ENCODE peak calls at places on chromosomes 3 and 15, in nine cellular contexts. R, G, O, T, E, P, I, Z and C are unnamed samples.

GRCh38 chr15:95929232-95929846 is 401.2 kb upstream of the NR2F2 start:
- DNase-seq in R (no peak), G (no peak), O (no peak), T (no peak), E (peak; percentile 86), P (no peak), I (no peak), Z (no peak), C (no peak)

GRCh38 chr3:141979050-141979671 is 102.7 kb downstream of the ATP1B3 start:
- DNase-seq in R (no peak), G (no peak), O (no peak), T (no peak), E (no peak), P (no peak), I (no peak), Z (peak; percentile 59), C (no peak)

GRCh38 chr3:149442845-149443544 is 31.5 kb upstream of the TM4SF4 start:
- DNase-seq in R (no peak), G (no peak), O (no peak), T (no peak), E (no peak), P (no peak), I (no peak), Z (peak; percentile 85), C (no peak)

GRCh38 chr3:30548605-30549004 is 57.8 kb upstream of the TGFBR2 start:
- DNase-seq in R (no peak), G (no peak), O (no peak), T (no peak), E (peak; percentile 51), P (no peak), I (peak; percentile 84), Z (no peak), C (no peak)

GRCh38 chr15:51377038-51377761 is 35.7 kb downstream of the GLDN start:
- DNase-seq in R (no peak), G (peak; percentile 50), O (no peak), T (no peak), E (no peak), P (no peak), I (no peak), Z (peak; percentile 34), C (no peak)

GRCh38 chr3:127078626-127079025 is 95.7 kb downstream of the PLXNA1 start:
- DNase-seq in R (no peak), G (no peak), O (no peak), T (no peak), E (no peak), P (peak; percentile 28), I (no peak), Z (no peak), C (no peak)

GRCh38 chr3:171654809-171655208 is 155.5 kb downstream of the PLD1 start:
- DNase-seq in R (no peak), G (peak; percentile 89), O (no peak), T (peak; percentile 40), E (no peak), P (peak; percentile 81), I (no peak), Z (no peak), C (no peak)

GRCh38 chr3:98406034-98406433 is 15.6 kb downstream of the OR5K3 start:
- DNase-seq in R (no peak), G (no peak), O (no peak), T (no peak), E (no peak), P (no peak), I (no peak), Z (no peak), C (no peak)

GRCh38 chr3:10283638-10284037 is 9.1 kb downstream of the GHRL start:
- DNase-seq in R (no peak), G (peak; percentile 68), O (no peak), T (no peak), E (no peak), P (no peak), I (no peak), Z (no peak), C (no peak)

GRCh38 chr3:140823106-140823505 is 118.5 kb upstream of the SLC25A36 start:
- DNase-seq in R (no peak), G (no peak), O (no peak), T (no peak), E (no peak), P (no peak), I (no peak), Z (no peak), C (no peak)

GRCh38 chr15:57510647-57511046 is 81.1 kb upstream of the MYZAP start:
- DNase-seq in R (no peak), G (no peak), O (no peak), T (peak; percentile 48), E (no peak), P (no peak), I (no peak), Z (peak; percentile 83), C (no peak)

GRCh38 chr15:41648097-41648496 is 12.1 kb upstream of the MGA start:
- DNase-seq in R (no peak), G (no peak), O (no peak), T (no peak), E (no peak), P (no peak), I (no peak), Z (no peak), C (no peak)

GRCh38 chr3:169610888-169611291 is 52.6 kb downstream of the MECOM start:
- DNase-seq in R (no peak), G (no peak), O (no peak), T (no peak), E (no peak), P (no peak), I (no peak), Z (no peak), C (no peak)

GRCh38 chr3:71640549-71640948 is 57.0 kb upstream of the FOXP1 start:
- DNase-seq in R (no peak), G (no peak), O (no peak), T (no peak), E (no peak), P (no peak), I (no peak), Z (no peak), C (no peak)

GRCh38 chr15:25743160-25743908 is 119.8 kb downstream of the ATP10A start:
- DNase-seq in R (no peak), G (no peak), O (no peak), T (no peak), E (no peak), P (peak; percentile 42), I (no peak), Z (no peak), C (no peak)

GRCh38 chr3:102224171-102224570 is 210.6 kb upstream of the ZPLD1 start:
- DNase-seq in R (no peak), G (no peak), O (no peak), T (no peak), E (no peak), P (no peak), I (no peak), Z (peak; percentile 48), C (peak; percentile 20)

GRCh38 chr15:57340673-57341259 is 35.5 kb upstream of the CGNL1 start:
- DNase-seq in R (peak; percentile 72), G (peak; percentile 75), O (no peak), T (no peak), E (peak; percentile 58), P (no peak), I (no peak), Z (peak; percentile 42), C (peak; percentile 63)

GRCh38 chr15:30885814-30886213 is 17.9 kb upstream of the FAN1 start:
- DNase-seq in R (peak; percentile 79), G (no peak), O (no peak), T (no peak), E (no peak), P (no peak), I (no peak), Z (no peak), C (no peak)

GRCh38 chr3:38611866-38612265 is 37.6 kb downstream of the SCN5A start:
- DNase-seq in R (no peak), G (no peak), O (no peak), T (no peak), E (no peak), P (peak; percentile 9), I (no peak), Z (no peak), C (no peak)

GRCh38 chr15:48695088-48695834 is 49.8 kb upstream of the FBN1 start:
- DNase-seq in R (no peak), G (no peak), O (no peak), T (no peak), E (no peak), P (no peak), I (no peak), Z (peak; percentile 87), C (no peak)

GRCh38 chr3:45992133-45992729 is 3.4 kb downstream of the FYCO1 start:
- DNase-seq in R (no peak), G (no peak), O (no peak), T (peak; percentile 43), E (no peak), P (peak; percentile 66), I (no peak), Z (no peak), C (peak; percentile 19)
- H3K4me3 ChIP-seq in R (no peak overlapping the region), G (no peak overlapping the region), O (no peak overlapping the region), T (no peak overlapping the region), E (no peak overlapping the region), P (no peak overlapping the region), I (no peak overlapping the region), Z (no peak overlapping the region), C (no peak overlapping the region)

DNA sequence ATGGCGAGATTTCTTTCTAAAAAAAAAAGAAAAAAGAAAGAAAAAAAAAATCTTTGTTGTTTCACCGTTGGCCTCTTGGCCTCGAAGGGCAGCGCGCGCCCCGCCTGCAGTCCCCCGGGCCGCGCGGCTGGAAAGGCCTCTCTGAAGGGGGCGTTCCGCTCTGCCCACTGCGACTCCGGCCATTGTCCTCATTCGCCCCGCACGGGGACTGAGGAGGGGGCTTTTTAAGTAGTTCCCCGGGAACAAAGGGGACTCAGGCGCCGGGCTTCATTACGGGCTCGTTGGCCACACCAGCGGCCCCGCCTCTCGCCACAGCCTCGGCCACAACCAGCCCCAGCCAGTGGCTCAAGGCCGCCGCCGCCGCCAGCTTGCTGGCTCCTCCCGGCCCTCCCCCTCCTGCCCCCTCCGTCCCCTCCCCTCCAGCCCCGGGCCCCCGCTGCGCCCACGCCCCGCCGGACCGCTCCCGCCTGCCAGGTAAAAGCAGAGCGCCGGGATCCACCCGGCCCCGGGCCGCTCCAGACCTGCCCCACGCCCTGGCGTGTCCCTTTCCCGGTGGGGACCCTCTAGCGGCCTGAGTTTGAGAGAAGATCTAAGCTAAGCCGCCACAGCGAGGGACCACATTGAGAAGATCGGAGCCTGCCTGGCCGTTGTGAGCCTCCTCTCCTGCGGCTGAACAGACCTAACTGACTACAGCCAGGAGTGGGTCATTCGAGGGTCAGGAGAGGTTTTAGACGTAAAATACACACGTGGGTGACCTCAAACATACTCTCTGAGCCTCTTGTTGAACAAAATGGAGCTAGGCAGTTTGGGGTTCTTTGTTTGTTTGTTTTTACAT is 54.1 kb downstream of the CPN2 start:
- DNase-seq in R (no peak), G (peak; percentile 85), O (no peak), T (no peak), E (no peak), P (peak; percentile 68), I (peak; percentile 88), Z (no peak), C (no peak)
- TF ChIP-seq CTCF in R (no peak), G (peak; percentile 6), O (no peak), T (no peak), E (no peak), P (no peak), I (no peak), Z (peak; percentile 19), C (no peak)

GRCh38 chr3:32148356-32148755 is 41.9 kb downstream of the GPD1L start:
- DNase-seq in R (no peak), G (no peak), O (no peak), T (no peak), E (no peak), P (no peak), I (no peak), Z (no peak), C (no peak)
- H3K27me3 ChIP-seq in R (no peaks in the 10 kb centered on the region), G (no peaks in the 10 kb centered on the region), O (no peaks in the 10 kb centered on the region), T (no peaks in the 10 kb centered on the region), E (no peaks in the 10 kb centered on the region), P (no peaks in the 10 kb centered on the region), I (no peaks in the 10 kb centered on the region), Z (no peaks in the 10 kb centered on the region), C (no peaks in the 10 kb centered on the region)

GRCh38 chr3:107598926-107599754 is 76.4 kb downstream of the BBX start:
- DNase-seq in R (peak; percentile 23), G (no peak), O (no peak), T (peak; percentile 23), E (no peak), P (peak; percentile 70), I (no peak), Z (peak; percentile 55), C (peak; percentile 64)
- H3K4me3 ChIP-seq in R (no peak overlapping the region), G (no peak overlapping the region), O (peak overlapping the region; percentile 13), T (peak overlapping the region; percentile 16), E (no peak overlapping the region), P (peak overlapping the region; percentile 32), I (peak overlapping the region; percentile 39), Z (peak overlapping the region; percentile 43), C (peak overlapping the region; percentile 53)